ENCODE peak calls at places on chromosomes 4 and X, in ten cellular contexts. F is activated naive CD4-positive, alpha-beta T cell; B is ovary; R is AG04450; P is OCI-LY7; V is GM13977; K is HT-29; C is GM06990; Q is MM.1S; S is NCI-H748 treated with DMSO at 0.1 percent for 48 hours. G is an unnamed sample.

GRCh38 chr4:132065940-132066495 is 1083.1 kb upstream of the PCDH10 start:
- DNase-seq in F (no peak), B (no peak), R (peak), P (no peak), V (no peak), K (no peak), C (no peak), Q (no peak), S (no peak), G (peak)

GRCh38 chr4:57405359-57405758 is 295.2 kb upstream of the IGFBP7 start:
- DNase-seq in F (no peak), B (no peak), R (no peak), P (no peak), V (no peak), K (no peak), C (no peak), Q (no peak), S (no peak), G (no peak)

GRCh38 chr4:38940476-38940875 is 72.9 kb downstream of the FAM114A1 start:
- DNase-seq in F (no peak), B (no peak), R (no peak), P (no peak), V (no peak), K (no peak), C (no peak), Q (peak), S (no peak), G (no peak)

GRCh38 chr4:20266215-20267082 is 14.7 kb downstream of the SLIT2 start:
- DNase-seq in F (no peak), B (no peak), R (no peak), P (no peak), V (no peak), K (no peak), C (no peak), Q (no peak), S (no peak), G (peak)

GRCh38 chr4:151569650-151570049 is 160.7 kb downstream of the FHIP1A start:
- DNase-seq in F (no peak), B (no peak), R (no peak), P (no peak), V (no peak), K (no peak), C (no peak), Q (no peak), S (peak), G (no peak)

GRCh38 chr4:1008840-1009646 is 2.4 kb upstream of the FGFRL1 start:
- DNase-seq in F (no peak), B (no peak), R (no peak), P (peak), V (no peak), K (peak), C (peak), Q (no peak), S (no peak), G (no peak)

GRCh38 chrX:11210397-11210796 is 82.8 kb upstream of the AMELX start:
- DNase-seq in F (no peak), B (no peak), R (no peak), P (no peak), V (no peak), K (no peak), C (no peak), Q (no peak), S (no peak), G (no peak)

GRCh38 chr4:5524900-5525299 is 183.5 kb downstream of the EVC2 start:
- DNase-seq in F (no peak), B (no peak), R (no peak), P (no peak), V (no peak), K (no peak), C (no peak), Q (no peak), S (no peak), G (peak)

GRCh38 chrX:77061533-77061932 is 385.7 kb upstream of the FGF16 start:
- DNase-seq in F (no peak), B (no peak), R (no peak), P (no peak), V (no peak), K (no peak), C (no peak), Q (no peak), S (no peak), G (no peak)

GRCh38 chr4:185874516-185875230 is 62.7 kb upstream of the SORBS2 start:
- DNase-seq in F (no peak), B (no peak), R (peak), P (no peak), V (no peak), K (no peak), C (no peak), Q (no peak), S (no peak), G (peak)

GRCh38 chr4:41216294-41217019 is 2.1 kb upstream of the APBB2 start:
- DNase-seq in F (no peak), B (peak), R (no peak), P (peak), V (peak), K (peak), C (peak), Q (peak), S (peak), G (peak)

GRCh38 chr4:89660851-89661250 is 176.1 kb downstream of the SNCA start:
- DNase-seq in F (no peak), B (no peak), R (no peak), P (no peak), V (no peak), K (no peak), C (no peak), Q (no peak), S (no peak), G (peak)

GRCh38 chrX:109533631-109534030 is 3.0 kb upstream of the NXT2 start:
- DNase-seq in F (no peak), B (no peak), R (no peak), P (peak), V (no peak), K (no peak), C (no peak), Q (no peak), S (no peak), G (peak)

GRCh38 chr4:106909776-106910175 is 126.3 kb downstream of the DKK2 start:
- DNase-seq in F (no peak), B (no peak), R (no peak), P (no peak), V (no peak), K (no peak), C (no peak), Q (no peak), S (no peak), G (no peak)

GRCh38 chr4:16026155-16026761 is 57.6 kb downstream of the PROM1 start:
- DNase-seq in F (no peak), B (no peak), R (peak), P (peak), V (peak), K (peak), C (no peak), Q (peak), S (peak), G (peak)

G was measured in iris pigment epithelial cell.